ENCODE peak calls at places on chromosome 5, in six cellular contexts. N is stimulated activated CD8-positive, alpha-beta memory T cell treated with anti-CD3 and anti-CD28 coated beads, Interleukin-15, amount 100 ng/mL, for 4 hours; I is GM23338; Z is activated CD4-positive, alpha-beta T cell treated with anti-CD3 and anti-CD28 coated beads for 36 hours; T is activated naive CD4-positive, alpha-beta T cell; K is left ventricle myocardium inferior. M is an unnamed sample.

GRCh38 chr5:54756796-54757402 is 228.5 kb downstream of the ESM1 start:
- DNase-seq in K (no peak), Z (no peak), I (no peak), T (no peak), N (no peak), M (no peak)

GRCh38 chr5:16693879-16694278 is 77.1 kb upstream of the RETREG1 start:
- DNase-seq in Z (no peak), T (no peak), K (no peak), N (no peak), I (no peak), M (no peak)

GRCh38 chr5:164335837-164336236 is 830.4 kb downstream of the MAT2B start:
- DNase-seq in K (no peak), Z (no peak), T (no peak), I (no peak), N (no peak), M (no peak)

GRCh38 chr5:5342784-5343183 is 79.7 kb upstream of the ICE1 start:
- DNase-seq in Z (no peak), T (no peak), N (no peak), K (no peak), I (no peak), M (no peak)

GRCh38 chr5:69334793-69335268 is 2.2 kb upstream of the CCDC125 start:
- DNase-seq in Z (peak; percentile 91), I (peak; percentile 88), N (peak; percentile 26), K (peak; percentile 88), T (peak; percentile 62), M (peak; percentile 45)

GRCh38 chr5:96146675-96147074 is 185.0 kb upstream of the ELL2 start:
- DNase-seq in K (no peak), T (no peak), Z (peak; percentile 16), I (peak; percentile 8), N (no peak), M (no peak)

GRCh38 chr5:137668574-137669093 is 67.3 kb downstream of the KLHL3 start:
- DNase-seq in K (no peak), Z (no peak), I (no peak), N (no peak), T (no peak), M (no peak)

GRCh38 chr5:89241186-89241585 is 358.2 kb upstream of the MEF2C start:
- DNase-seq in Z (no peak), K (no peak), T (no peak), I (no peak), N (no peak), M (no peak)

GRCh38 chr5:20166496-20166895 is 178.5 kb upstream of the CDH18 start:
- DNase-seq in Z (no peak), K (no peak), N (no peak), T (no peak), I (no peak), M (no peak)

GRCh38 chr5:168706655-168707069 is 127.5 kb upstream of the PANK3 start:
- DNase-seq in I (peak; percentile 79), N (no peak), K (no peak), T (no peak), Z (peak; percentile 68), M (no peak)

GRCh38 chr5:4511996-4512656 is 628.0 kb upstream of the ADAMTS16 start:
- DNase-seq in N (no peak), I (peak; percentile 68), Z (peak; percentile 10), T (no peak), K (peak; percentile 27), M (no peak)

GRCh38 chr5:69265931-69266330 is 31.2 kb downstream of the CDK7 start:
- DNase-seq in T (no peak), N (no peak), I (peak; percentile 94), Z (peak; percentile 31), K (no peak), M (no peak)

GRCh38 chr5:1176473-1177391 is 24.7 kb upstream of the SLC6A19 start:
- DNase-seq in Z (no peak), I (peak; percentile 81), T (no peak), K (peak; percentile 13), N (no peak), M (no peak)

GRCh38 chr5:91020065-91020800 is 362.9 kb downstream of the ARRDC3 start:
- DNase-seq in Z (no peak), K (no peak), N (no peak), T (no peak), I (no peak), M (no peak)

GRCh38 chr5:92775711-92776615 is 805.1 kb downstream of the NR2F1-AS1 start:
- DNase-seq in K (no peak), I (no peak), Z (no peak), N (no peak), T (no peak), M (no peak)

GRCh38 chr5:172403191-172403794 is 51.0 kb downstream of the SH3PXD2B start:
- DNase-seq in Z (no peak), I (peak; percentile 68), N (no peak), T (no peak), K (peak; percentile 81), M (no peak)

GRCh38 chr5:132947661-132948060 is 15.8 kb downstream of the AFF4 start:
- DNase-seq in Z (no peak), T (no peak), I (no peak), K (no peak), N (no peak), M (no peak)

GRCh38 chr5:32446660-32447059 is 2.1 kb upstream of the ZFR start:
- DNase-seq in I (no peak), T (no peak), Z (no peak), K (no peak), N (no peak), M (no peak)

GRCh38 chr5:164296603-164297080 is 791.2 kb downstream of the MAT2B start:
- DNase-seq in T (no peak), K (no peak), N (no peak), Z (no peak), I (peak; percentile 87), M (no peak)

GRCh38 chr5:93675458-93676450 is 65.6 kb downstream of the POU5F2 start:
- DNase-seq in N (no peak), T (no peak), I (no peak), K (no peak), Z (no peak), M (no peak)

GRCh38 chr5:4576161-4576748 is 563.9 kb upstream of the ADAMTS16 start:
- DNase-seq in N (no peak), T (no peak), I (no peak), Z (no peak), K (no peak), M (no peak)

GRCh38 chr5:126220725-126221124 is 202.5 kb upstream of the GRAMD2B start:
- DNase-seq in Z (no peak), I (no peak), N (no peak), T (no peak), K (no peak), M (no peak)